ENCODE peak calls at places on chromosomes 16 and 17, in seven cellular contexts. C is T-helper 1 cell; S is aorta; D is activated naive CD8-positive, alpha-beta T cell treated with anti-CD3 and anti-CD28 coated beads for 36 hours; F is left ventricle myocardium inferior; A is NCI-H2029; J is neuronal stem cell. G is an unnamed sample.

GRCh38 chr17:82318772-82319606 is 1.6 kb upstream of the CD7 start:
- DNase-seq in D (no peak), C (peak), J (no peak), S (peak), F (no peak), A (no peak), G (no peak)

GRCh38 chr16:4796982-4797804 is 2.0 kb downstream of the SMIM22 start:
- DNase-seq in J (no peak), C (no peak), F (no peak), D (no peak), A (no peak), S (no peak), G (no peak)

GRCh38 chr16:19884611-19885455 is at the start of gene GPRC5B:
- DNase-seq in C (peak), A (peak), S (peak), J (no peak), F (peak), D (peak), G (peak)

GRCh38 chr16:79599256-79599836 is 1.2 kb downstream of the MAF start:
- DNase-seq in J (no peak), F (peak), D (no peak), C (no peak), A (no peak), S (peak), G (no peak)

GRCh38 chr16:47018223-47018891 is 44.9 kb upstream of the DNAJA2 start:
- DNase-seq in S (no peak), A (no peak), F (no peak), D (peak), J (peak), C (no peak), G (peak)

GRCh38 chr17:16085066-16085699 is 85.6 kb downstream of the TTC19 start:
- DNase-seq in C (no peak), D (no peak), F (no peak), J (no peak), S (no peak), A (no peak), G (no peak)

GRCh38 chr16:47046726-47047602 is 73.5 kb upstream of the DNAJA2 start:
- DNase-seq in J (no peak), S (no peak), C (no peak), F (no peak), D (no peak), A (no peak), G (no peak)

GRCh38 chr16:88472042-88472441 is 19.0 kb downstream of the ZFPM1 start:
- DNase-seq in A (no peak), C (no peak), F (no peak), D (no peak), J (no peak), S (no peak), G (peak)

GRCh38 chr16:74718741-74719610 is 18.3 kb upstream of the MLKL start:
- DNase-seq in J (no peak), A (no peak), F (no peak), S (no peak), C (no peak), D (no peak), G (no peak)

GRCh38 chr17:33120103-33120502 is 128.5 kb downstream of the SPACA3 start:
- DNase-seq in S (no peak), C (no peak), A (no peak), D (no peak), F (no peak), J (no peak), G (no peak)

GRCh38 chr17:1714488-1714979 is 4.4 kb upstream of the TLCD2 start:
- DNase-seq in D (peak), J (peak), S (peak), C (no peak), F (peak), A (no peak), G (no peak)

GRCh38 chr17:29958947-29959657 is 17.7 kb downstream of the EFCAB5 start:
- DNase-seq in S (no peak), D (no peak), A (peak), C (no peak), F (no peak), J (no peak), G (no peak)

GRCh38 chr17:7930841-7931631 is 710 bp downstream of the TRAPPC1 start:
- DNase-seq in F (no peak), J (no peak), S (no peak), A (no peak), D (no peak), C (no peak), G (no peak)

GRCh38 chr16:49528035-49528434 is 154.4 kb downstream of the C16orf78 start:
- DNase-seq in F (no peak), C (no peak), A (no peak), S (peak), J (no peak), D (peak), G (peak)

GRCh38 chr17:77722366-77722765 is 236.1 kb upstream of the TNRC6C start:
- DNase-seq in J (no peak), D (no peak), F (no peak), A (no peak), S (no peak), C (no peak), G (no peak)

GRCh38 chr16:89667633-89668032 is 10.0 kb downstream of the SPATA33 start:
- DNase-seq in J (no peak), S (no peak), D (no peak), C (no peak), F (no peak), A (no peak), G (no peak)

GRCh38 chr16:24668481-24669001 is 60.9 kb upstream of the TNRC6A start:
- DNase-seq in S (peak), D (peak), C (no peak), F (no peak), J (no peak), A (no peak), G (no peak)

GRCh38 chr16:73000020-73000906 is 47.7 kb downstream of the ZFHX3 start:
- DNase-seq in S (peak), F (peak), C (no peak), J (no peak), D (no peak), A (no peak), G (no peak)

GRCh38 chr17:66747561-66748275 is 87.2 kb upstream of the CACNG5 start:
- DNase-seq in F (no peak), S (no peak), C (no peak), J (no peak), A (no peak), D (no peak), G (no peak)

GRCh38 chr16:49821614-49822282 is 34.2 kb downstream of the ZNF423 start:
- DNase-seq in A (no peak), F (no peak), D (no peak), C (no peak), J (no peak), S (no peak), G (no peak)

GRCh38 chr17:78294776-78295175 is 63.3 kb downstream of the TMEM235 start:
- DNase-seq in S (no peak), C (no peak), F (no peak), J (no peak), D (no peak), A (no peak), G (no peak)

GRCh38 chr17:37608369-37609169 is 649 bp downstream of the SYNRG start:
- DNase-seq in C (peak), D (no peak), S (no peak), F (no peak), A (peak), J (peak), G (no peak)

GRCh38 chr17:61247438-61247837 is 152.2 kb upstream of the TBX2 start:
- DNase-seq in C (no peak), D (no peak), S (no peak), F (no peak), J (no peak), A (no peak), G (no peak)

GRCh38 chr16:76182092-76182635 is 95.0 kb upstream of the CNTNAP4 start:
- DNase-seq in F (no peak), D (no peak), C (no peak), J (no peak), S (no peak), A (no peak), G (no peak)

GRCh38 chr16:88405325-88406060 is 22.7 kb downstream of the ZNF469 start:
- DNase-seq in A (no peak), D (no peak), S (peak), J (no peak), F (no peak), C (no peak), G (no peak)